ENCODE peak calls at places on chromosomes 13 and 19, in eight cellular contexts. R is spleen, V is astrocyte, N is psoas muscle, Z is left ventricle myocardium inferior, F is right lobe of liver, L is stomach, J is heart right ventricle. X is an unnamed sample.

GRCh38 chr19:10517760-10518443 is 655 bp upstream of the S1PR5 start:
- DNase-seq in L (no peak), R (no peak), V (no peak), F (no peak), J (peak; percentile 27), Z (no peak), N (no peak), X (no peak)

GRCh38 chr19:46299004-46299509 is 2.2 kb downstream of the HIF3A start:
- DNase-seq in L (peak; percentile 99), V (peak; percentile 41), J (peak; percentile 97), Z (peak; percentile 98), N (peak; percentile 90), R (peak; percentile 90), F (peak; percentile 98), X (no peak)

GRCh38 chr13:88764103-88764502 is 1092.9 kb downstream of the SLITRK5 start:
- DNase-seq in R (no peak), V (no peak), L (no peak), J (no peak), Z (no peak), F (no peak), N (no peak), X (no peak)

GRCh38 chr13:42041017-42041683 is 7.3 kb upstream of the DGKH start:
- DNase-seq in Z (peak; percentile 53), L (peak; percentile 60), V (peak; percentile 48), N (peak; percentile 50), R (peak; percentile 88), J (peak; percentile 51), F (peak; percentile 61), X (peak; percentile 77)

GRCh38 chr13:110666255-110666533 is 39.7 kb downstream of the CARS2 start:
- DNase-seq in J (no peak), Z (no peak), N (no peak), V (no peak), R (no peak), L (no peak), F (no peak), X (no peak)

GRCh38 chr19:12331211-12331941 is 2.1 kb downstream of the ZNF563 start:
- DNase-seq in N (no peak), J (peak; percentile 20), Z (no peak), V (no peak), L (no peak), F (peak; percentile 89), R (peak; percentile 84), X (peak; percentile 72)

GRCh38 chr19:6847828-6848200 is 39.6 kb upstream of the ADGRE1 start:
- DNase-seq in J (no peak), F (no peak), V (no peak), L (no peak), R (peak; percentile 42), Z (no peak), N (no peak), X (no peak)

GRCh38 chr13:35927554-35927953 is 203.6 kb downstream of the DCLK1 start:
- DNase-seq in Z (no peak), N (no peak), J (peak; percentile 25), R (no peak), L (no peak), V (peak; percentile 91), F (no peak), X (no peak)

GRCh38 chr19:54478677-54479266 is 5.7 kb upstream of the CDC42EP5 start:
- DNase-seq in F (no peak), V (peak; percentile 17), L (no peak), R (no peak), N (no peak), J (no peak), Z (no peak), X (no peak)

GRCh38 chr13:35920816-35921215 is 210.4 kb downstream of the DCLK1 start:
- DNase-seq in J (no peak), Z (no peak), F (no peak), V (no peak), N (no peak), L (no peak), R (no peak), X (no peak)

GRCh38 chr13:46170268-46170667 is 11.7 kb downstream of the LCP1 start:
- DNase-seq in L (peak; percentile 44), Z (no peak), F (no peak), N (no peak), R (no peak), V (no peak), J (no peak), X (no peak)

GRCh38 chr19:23906835-23907234 is 7.9 kb upstream of the ZNF726 start:
- DNase-seq in F (peak; percentile 49), L (no peak), Z (no peak), J (no peak), N (no peak), V (no peak), R (no peak), X (no peak)

GRCh38 chr19:10471909-10472308 is 31.2 kb downstream of the KEAP1 start:
- DNase-seq in J (no peak), F (no peak), R (no peak), N (no peak), V (peak; percentile 25), Z (no peak), L (no peak), X (no peak)

GRCh38 chr13:112957295-112957677 is 11.7 kb upstream of the MCF2L start:
- DNase-seq in N (no peak), V (no peak), Z (no peak), L (no peak), J (no peak), R (peak; percentile 31), F (peak; percentile 26), X (no peak)

GRCh38 chr19:6035026-6035425 is 57.1 kb upstream of the RANBP3 start:
- DNase-seq in L (no peak), R (no peak), N (no peak), Z (no peak), J (no peak), V (no peak), F (no peak), X (no peak)

GRCh38 chr19:18164072-18164471 is 9.5 kb upstream of the IFI30 start:
- DNase-seq in L (no peak), N (no peak), R (no peak), J (no peak), F (no peak), Z (no peak), V (no peak), X (no peak)

GRCh38 chr19:8662263-8662662 is 31.8 kb downstream of the NFILZ start:
- DNase-seq in V (no peak), Z (no peak), N (no peak), R (no peak), L (no peak), F (no peak), J (no peak), X (no peak)

GRCh38 chr19:31913103-31913710 is 432.2 kb upstream of the ZNF507 start:
- DNase-seq in R (no peak), Z (no peak), F (no peak), J (no peak), V (no peak), L (no peak), N (no peak), X (no peak)

GRCh38 chr13:110327036-110327790 is 20.1 kb downstream of the COL4A2 start:
- DNase-seq in F (no peak), J (no peak), N (no peak), R (no peak), V (peak; percentile 72), Z (no peak), L (no peak), X (no peak)

GRCh38 chr13:38417727-38418126 is 68.1 kb downstream of the UFM1 start:
- DNase-seq in Z (no peak), R (no peak), J (no peak), F (no peak), L (no peak), V (no peak), N (no peak), X (no peak)

GRCh38 chr13:33543631-33544030 is 258.1 kb upstream of the STARD13 start:
- DNase-seq in L (no peak), V (no peak), R (no peak), Z (no peak), J (no peak), N (no peak), F (no peak), X (no peak)

GRCh38 chr19:639251-640155 is at the start of gene FGF22:
- DNase-seq in L (peak; percentile 97), N (peak; percentile 96), V (peak; percentile 65), Z (peak; percentile 95), R (peak; percentile 96), J (peak; percentile 92), F (peak; percentile 91), X (peak; percentile 88)

GRCh38 chr13:44232729-44233128 is 140.9 kb upstream of the SERP2 start:
- DNase-seq in J (no peak), R (no peak), L (no peak), V (no peak), N (no peak), F (no peak), Z (no peak), X (no peak)

GRCh38 chr19:4711211-4711610 is 12.4 kb downstream of the DPP9 start:
- DNase-seq in R (no peak), L (no peak), N (no peak), Z (no peak), F (no peak), J (no peak), V (no peak), X (no peak)

GRCh38 chr19:4713384-4713951 is 10.2 kb downstream of the DPP9 start:
- DNase-seq in N (peak; percentile 95), L (peak; percentile 96), R (no peak), J (peak; percentile 87), V (peak; percentile 100), Z (peak; percentile 85), F (peak; percentile 88), X (no peak)

GRCh38 chr19:4714016-4714415 is 9.6 kb downstream of the DPP9 start:
- DNase-seq in V (no peak), J (no peak), N (no peak), F (no peak), Z (no peak), L (no peak), R (no peak), X (no peak)

GRCh38 chr19:4710281-4710600 is 13.4 kb downstream of the DPP9 start:
- DNase-seq in L (no peak), R (no peak), N (no peak), F (no peak), J (no peak), Z (no peak), V (no peak), X (no peak)

GRCh38 chr19:4712771-4713170 is 10.9 kb downstream of the DPP9 start:
- DNase-seq in V (no peak), N (peak; percentile 56), J (no peak), Z (peak; percentile 14), R (no peak), L (no peak), F (no peak), X (no peak)
- TF ChIP-seq CTCF in V (no peak), N (peak; percentile 30), J (no peak), Z (peak; percentile 13), R (no peak), L (no peak), F (peak; percentile 13), X (no peak)

GRCh38 chr19:1819211-1819975 is 7.3 kb upstream of the ATP8B3 start:
- DNase-seq in V (no peak), N (no peak), F (no peak), J (no peak), R (peak; percentile 63), Z (peak; percentile 13), L (no peak), X (peak; percentile 5)
- H3K36me3 ChIP-seq in V (no peaks in the 10 kb centered on the region), N (peaks cover 11% of the 10 kb centered on the region), F (peaks cover 17% of the 10 kb centered on the region), J (peaks cover 8% of the 10 kb centered on the region), R (peaks cover 97% of the 10 kb centered on the region), Z (peaks cover 97% of the 10 kb centered on the region), L (peaks cover 99% of the 10 kb centered on the region), X (peaks cover 43% of the 10 kb centered on the region)

GRCh38 chr19:49799798-49800376 is 13.2 kb downstream of the FUZ start:
- DNase-seq in N (no peak), Z (no peak), F (no peak), J (no peak), R (no peak), L (no peak), V (no peak), X (no peak)
- TF ChIP-seq CTCF in N (no peak), Z (no peak), F (no peak), J (no peak), R (no peak), L (no peak), V (no peak), X (peak; percentile 28)

GRCh38 chr19:35438527-35438926 is 9.5 kb upstream of the FFAR2 start:
- DNase-seq in L (no peak), F (no peak), Z (no peak), N (no peak), V (no peak), R (no peak), J (no peak), X (no peak)
- H3K36me3 ChIP-seq in L (no peaks in the 10 kb centered on the region), F (no peaks in the 10 kb centered on the region), Z (no peaks in the 10 kb centered on the region), N (no peaks in the 10 kb centered on the region), V (no peaks in the 10 kb centered on the region), R (no peaks in the 10 kb centered on the region), J (no peaks in the 10 kb centered on the region), X (no peaks in the 10 kb centered on the region)

X was measured in GM06990.